ENCODE peak calls at places on chromosomes 7 and 10, in eight cellular contexts. X is H7, R is esophagus squamous epithelium, U is A549, M is ovary, Z is H9, D is ELR, J is HTR-8/SVneo. B is an unnamed sample.

GRCh38 chr7:75892634-75893272 is 13.9 kb downstream of the RHBDD2 start:
- DNase-seq in X (peak), R (no peak), U (no peak), M (peak), Z (no peak), D (no peak), J (no peak), B (peak)

GRCh38 chr10:89591796-89592271 is 53.2 kb downstream of the PANK1 start:
- DNase-seq in X (no peak), R (no peak), U (no peak), M (no peak), Z (no peak), D (no peak), J (no peak), B (no peak)

GRCh38 chr10:122282253-122282671 is 11.2 kb downstream of the BTBD16 start:
- DNase-seq in X (no peak), R (no peak), U (no peak), M (no peak), Z (no peak), D (peak), J (no peak), B (no peak)

GRCh38 chr10:30036811-30037210 is 22.6 kb downstream of the JCAD start:
- DNase-seq in X (no peak), R (no peak), U (no peak), M (no peak), Z (no peak), D (no peak), J (no peak), B (no peak)

GRCh38 chr7:158910254-158911053 is 54.1 kb downstream of the DYNC2I1 start:
- DNase-seq in X (peak), R (no peak), U (no peak), M (no peak), Z (peak), D (no peak), J (no peak), B (no peak)

GRCh38 chr10:101135151-101136006 is 4.3 kb downstream of the TLX1 start:
- DNase-seq in X (peak), R (no peak), U (no peak), M (no peak), Z (peak), D (no peak), J (no peak), B (peak)

GRCh38 chr7:131909151-131909768 is 352.8 kb upstream of the PODXL start:
- DNase-seq in X (peak), R (no peak), U (no peak), M (no peak), Z (peak), D (no peak), J (no peak), B (peak)

GRCh38 chr7:90816511-90817142 is 220.5 kb downstream of the CDK14 start:
- DNase-seq in X (no peak), R (no peak), U (peak), M (no peak), Z (no peak), D (peak), J (peak), B (peak)

GRCh38 chr10:95601116-95601719 is 40.0 kb upstream of the SORBS1 start:
- DNase-seq in X (peak), R (no peak), U (peak), M (peak), Z (peak), D (peak), J (peak), B (peak)

GRCh38 chr10:131786756-131787605 is 113.8 kb upstream of the PPP2R2D start:
- DNase-seq in X (peak), R (no peak), U (peak), M (peak), Z (peak), D (peak), J (no peak), B (no peak)

GRCh38 chr10:72980348-72980747 is 25.7 kb upstream of the PLA2G12B start:
- DNase-seq in X (no peak), R (no peak), U (no peak), M (no peak), Z (no peak), D (no peak), J (no peak), B (no peak)

GRCh38 chr10:5965266-5965665 is 12.1 kb downstream of the IL15RA start:
- DNase-seq in X (no peak), R (no peak), U (no peak), M (peak), Z (no peak), D (no peak), J (no peak), B (no peak)

GRCh38 chr10:6875229-6875544 is 295.1 kb upstream of the PRKCQ start:
- DNase-seq in X (no peak), R (no peak), U (no peak), M (no peak), Z (no peak), D (no peak), J (no peak), B (no peak)

GRCh38 chr10:105347487-105347886 is 706.4 kb downstream of the SORCS3 start:
- DNase-seq in X (no peak), R (no peak), U (no peak), M (no peak), Z (no peak), D (peak), J (no peak), B (no peak)

GRCh38 chr10:29723704-29724103 is 88.9 kb upstream of the SVIL start:
- DNase-seq in X (no peak), R (no peak), U (no peak), M (no peak), Z (no peak), D (no peak), J (no peak), B (no peak)

GRCh38 chr7:117871401-117871777 is 1.9 kb downstream of the CTTNBP2 start:
- DNase-seq in X (no peak), R (no peak), U (no peak), M (no peak), Z (no peak), D (no peak), J (no peak), B (no peak)

GRCh38 chr7:45190406-45191165 is 33.0 kb downstream of the RAMP3 start:
- DNase-seq in X (no peak), R (no peak), U (no peak), M (no peak), Z (no peak), D (no peak), J (no peak), B (no peak)

GRCh38 chr10:77116904-77117303 is 520.7 kb downstream of the KCNMA1 start:
- DNase-seq in X (no peak), R (no peak), U (no peak), M (no peak), Z (no peak), D (peak), J (no peak), B (no peak)

GRCh38 chr7:19404912-19405329 is 259.7 kb upstream of the FERD3L start:
- DNase-seq in X (no peak), R (no peak), U (peak), M (no peak), Z (peak), D (peak), J (peak), B (peak)

GRCh38 chr7:111741811-111742240 is 179.5 kb upstream of the IMMP2L start:
- DNase-seq in X (peak), R (no peak), U (peak), M (no peak), Z (peak), D (peak), J (peak), B (peak)

GRCh38 chr10:905503-905902 is 26.0 kb downstream of the LARP4B start:
- DNase-seq in X (no peak), R (no peak), U (no peak), M (no peak), Z (no peak), D (peak), J (no peak), B (no peak)

GRCh38 chr7:52669031-52669430 is 366.4 kb upstream of the POM121L12 start:
- DNase-seq in X (peak), R (no peak), U (no peak), M (no peak), Z (peak), D (no peak), J (no peak), B (no peak)

GRCh38 chr10:3186365-3186764 is 13.8 kb upstream of the PITRM1 start:
- DNase-seq in X (no peak), R (no peak), U (no peak), M (no peak), Z (no peak), D (no peak), J (no peak), B (no peak)

B was measured in ELF-1.